ENCODE peak calls at places on chromosomes 5 and 9, in ten cellular contexts. U is right atrium auricular region, Z is adrenal gland, S is thoracic aorta, X is heart left ventricle, N is choroid plexus epithelial cell, H is dorsolateral prefrontal cortex, C is hepatocyte, V is mucosa of descending colon, L is HFF-Myc. F is an unnamed sample.

GRCh38 chr9:129884220-129885017 is 49.2 kb downstream of the USP20 start:
- DNase-seq in U (peak), Z (peak), S (peak), X (peak), N (peak), H (peak), C (peak), V (peak), L (peak), F (peak)

GRCh38 chr5:140175367-140176027 is 509 bp downstream of the CYSTM1 start:
- DNase-seq in U (peak), Z (peak), S (peak), X (peak), N (peak), H (peak), C (peak), V (peak), L (no peak), F (peak)

GRCh38 chr9:135501261-135502167 is 1.0 kb downstream of the MRPS2 start:
- DNase-seq in U (no peak), Z (no peak), S (no peak), X (peak), N (no peak), H (no peak), C (no peak), V (peak), L (no peak), F (peak)

GRCh38 chr9:91312717-91313325 is 48.9 kb downstream of the AUH start:
- DNase-seq in U (no peak), Z (no peak), S (no peak), X (no peak), N (no peak), H (no peak), C (no peak), V (no peak), L (no peak), F (no peak)

GRCh38 chr9:36780186-36780585 is 207.5 kb downstream of the MELK start:
- DNase-seq in U (no peak), Z (no peak), S (no peak), X (no peak), N (no peak), H (peak), C (no peak), V (no peak), L (no peak), F (no peak)

GRCh38 chr9:91037511-91038482 is 236.2 kb downstream of the SYK start:
- DNase-seq in U (peak), Z (peak), S (peak), X (peak), N (peak), H (no peak), C (peak), V (peak), L (peak), F (no peak)

GRCh38 chr5:135135530-135136201 is 101.6 kb upstream of the PITX1 start:
- DNase-seq in U (no peak), Z (no peak), S (no peak), X (no peak), N (no peak), H (no peak), C (no peak), V (peak), L (no peak), F (no peak)

GRCh38 chr9:134358026-134358967 is 32.0 kb downstream of the RXRA start:
- DNase-seq in U (no peak), Z (no peak), S (no peak), X (no peak), N (no peak), H (no peak), C (no peak), V (no peak), L (no peak), F (no peak)

GRCh38 chr5:35854248-35854647 is 2.4 kb upstream of the IL7R start:
- DNase-seq in U (no peak), Z (no peak), S (no peak), X (no peak), N (no peak), H (no peak), C (no peak), V (no peak), L (no peak), F (no peak)

GRCh38 chr5:510521-510920 is 13.7 kb downstream of the SLC9A3 start:
- DNase-seq in U (no peak), Z (no peak), S (no peak), X (no peak), N (no peak), H (no peak), C (no peak), V (no peak), L (no peak), F (no peak)

GRCh38 chr5:958701-959571 is 49.7 kb upstream of the NKD2 start:
- DNase-seq in U (peak), Z (peak), S (no peak), X (no peak), N (no peak), H (no peak), C (no peak), V (no peak), L (no peak), F (no peak)

GRCh38 chr9:71249729-71250317 is 128.4 kb upstream of the TRPM3 start:
- DNase-seq in U (no peak), Z (peak), S (no peak), X (no peak), N (peak), H (peak), C (peak), V (no peak), L (peak), F (peak)

DNA sequence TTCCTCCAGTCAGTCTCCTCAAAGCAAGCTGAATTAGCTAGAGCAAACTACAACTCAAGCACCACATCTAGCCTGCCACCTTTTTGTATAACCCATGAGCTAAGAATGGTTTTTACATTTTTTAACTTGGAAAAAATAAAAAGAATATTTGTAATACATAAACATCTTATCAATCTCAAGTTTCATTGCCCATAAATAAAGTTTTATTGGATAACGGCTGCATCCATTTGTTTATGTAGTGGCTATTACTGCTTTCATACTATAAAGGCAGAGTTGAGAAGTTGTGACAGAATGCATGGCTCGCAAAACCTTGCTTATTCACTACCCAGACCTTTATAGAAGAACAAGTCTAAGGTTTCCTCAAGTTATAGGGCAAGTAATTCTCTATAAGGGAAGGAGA is 95.7 kb downstream of the ELAVL2 start:
- DNase-seq in U (no peak), Z (no peak), S (no peak), X (no peak), N (no peak), H (no peak), C (no peak), V (no peak), L (no peak), F (no peak)
- TF ChIP-seq CTCF in U (no peak), Z (no peak), S (no peak), X (no peak), N (no peak), H (no peak), C (no peak), V (no peak), L (no peak), F (no peak)

GRCh38 chr5:114789773-114790402 is 379.8 kb downstream of the TRIM36 start:
- DNase-seq in U (no peak), Z (no peak), S (no peak), X (no peak), N (peak), H (no peak), C (peak), V (no peak), L (no peak), F (peak)
- TF ChIP-seq CTCF in U (no peak), Z (peak), S (no peak), X (peak), N (no peak), H (peak), C (peak), V (no peak), L (no peak), F (peak)

GRCh38 chr5:90387508-90387907 is 22.0 kb downstream of the CETN3 start:
- DNase-seq in U (no peak), Z (no peak), S (no peak), X (no peak), N (no peak), H (no peak), C (no peak), V (no peak), L (no peak), F (no peak)

GRCh38 chr5:90384389-90384788 is 25.2 kb downstream of the CETN3 start:
- DNase-seq in U (no peak), Z (no peak), S (no peak), X (no peak), N (no peak), H (no peak), C (no peak), V (no peak), L (no peak), F (no peak)

GRCh38 chr5:90390326-90390725 is 19.2 kb downstream of the CETN3 start:
- DNase-seq in U (no peak), Z (no peak), S (no peak), X (no peak), N (no peak), H (no peak), C (no peak), V (no peak), L (no peak), F (no peak)

GRCh38 chr5:90383903-90384302 is 25.7 kb downstream of the CETN3 start:
- DNase-seq in U (no peak), Z (no peak), S (no peak), X (no peak), N (no peak), H (no peak), C (no peak), V (no peak), L (no peak), F (no peak)

GRCh38 chr5:90386099-90386710 is 23.4 kb downstream of the CETN3 start:
- DNase-seq in U (no peak), Z (no peak), S (no peak), X (no peak), N (peak), H (no peak), C (peak), V (no peak), L (no peak), F (no peak)
- TF ChIP-seq CTCF in U (peak), Z (peak), S (peak), X (peak), N (peak), H (peak), C (peak), V (no peak), L (peak), F (peak)

GRCh38 chr5:39009981-39010380 is 64.2 kb downstream of the RICTOR start:
- DNase-seq in U (no peak), Z (no peak), S (no peak), X (no peak), N (no peak), H (no peak), C (no peak), V (no peak), L (no peak), F (no peak)

GRCh38 chr5:39006650-39007049 is 67.5 kb downstream of the RICTOR start:
- DNase-seq in U (no peak), Z (no peak), S (no peak), X (no peak), N (no peak), H (no peak), C (no peak), V (no peak), L (no peak), F (no peak)

GRCh38 chr5:39009280-39009679 is 64.9 kb downstream of the RICTOR start:
- DNase-seq in U (no peak), Z (no peak), S (no peak), X (no peak), N (no peak), H (no peak), C (no peak), V (no peak), L (no peak), F (no peak)

GRCh38 chr5:39001683-39002082 is 72.5 kb downstream of the RICTOR start:
- DNase-seq in U (no peak), Z (no peak), S (no peak), X (no peak), N (no peak), H (no peak), C (no peak), V (no peak), L (no peak), F (no peak)

GRCh38 chr5:39005566-39006232 is 68.5 kb downstream of the RICTOR start:
- DNase-seq in U (no peak), Z (no peak), S (no peak), X (no peak), N (peak), H (no peak), C (peak), V (no peak), L (no peak), F (no peak)
- TF ChIP-seq CTCF in U (no peak), Z (peak), S (no peak), X (peak), N (peak), H (peak), C (peak), V (no peak), L (peak), F (peak)

GRCh38 chr9:3329361-3329760 is 196.4 kb downstream of the RFX3 start:
- DNase-seq in U (no peak), Z (no peak), S (no peak), X (no peak), N (peak), H (no peak), C (no peak), V (no peak), L (no peak), F (no peak)

GRCh38 chr9:3330792-3331420 is 194.9 kb downstream of the RFX3 start:
- DNase-seq in U (no peak), Z (no peak), S (no peak), X (no peak), N (peak), H (no peak), C (no peak), V (no peak), L (no peak), F (no peak)

GRCh38 chr9:3332802-3333201 is 193.0 kb downstream of the RFX3 start:
- DNase-seq in U (no peak), Z (no peak), S (no peak), X (no peak), N (no peak), H (no peak), C (no peak), V (no peak), L (no peak), F (no peak)

GRCh38 chr9:3336951-3337350 is 188.8 kb downstream of the RFX3 start:
- DNase-seq in U (no peak), Z (no peak), S (no peak), X (no peak), N (no peak), H (no peak), C (no peak), V (no peak), L (no peak), F (no peak)

GRCh38 chr9:3331801-3332200 is 194.0 kb downstream of the RFX3 start:
- DNase-seq in U (no peak), Z (no peak), S (no peak), X (no peak), N (peak), H (no peak), C (peak), V (no peak), L (no peak), F (no peak)
- TF ChIP-seq CTCF in U (no peak), Z (peak), S (no peak), X (peak), N (peak), H (no peak), C (peak), V (no peak), L (peak), F (peak)

GRCh38 chr5:41778410-41778809 is 91.8 kb downstream of the OXCT1 start:
- DNase-seq in U (no peak), Z (no peak), S (no peak), X (no peak), N (no peak), H (no peak), C (no peak), V (no peak), L (no peak), F (no peak)
- TF ChIP-seq CTCF in U (no peak), Z (no peak), S (no peak), X (no peak), N (no peak), H (no peak), C (no peak), V (no peak), L (no peak), F (no peak)

GRCh38 chr9:912776-913175 is 63.7 kb upstream of the DMRT3 start:
- DNase-seq in U (no peak), Z (no peak), S (no peak), X (no peak), N (no peak), H (no peak), C (no peak), V (no peak), L (no peak), F (no peak)

GRCh38 chr9:908806-909205 is 67.3 kb downstream of the DMRT1 start:
- DNase-seq in U (no peak), Z (no peak), S (no peak), X (no peak), N (no peak), H (no peak), C (no peak), V (no peak), L (no peak), F (no peak)

DNA sequence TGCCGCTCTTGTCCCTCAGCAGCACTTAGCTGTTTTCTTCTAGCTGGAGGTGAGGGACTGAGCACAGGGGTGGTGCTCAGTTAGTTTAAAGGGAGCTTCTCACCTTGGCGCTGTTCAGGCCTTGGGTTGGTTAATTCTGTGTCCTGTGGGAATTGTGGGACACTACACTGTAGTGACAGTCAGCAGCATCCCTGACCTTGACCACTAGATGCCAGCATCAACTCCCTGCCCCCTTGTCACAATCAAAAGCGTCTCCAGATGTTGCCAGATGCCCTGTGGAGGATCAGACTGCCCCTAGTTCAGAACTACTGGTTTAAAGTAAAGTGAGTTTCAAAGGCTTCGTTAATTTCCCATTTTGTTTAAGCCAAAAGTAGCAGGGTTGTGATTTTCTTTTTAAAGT is 65.5 kb upstream of the DMRT3 start:
- DNase-seq in U (no peak), Z (no peak), S (no peak), X (no peak), N (no peak), H (no peak), C (no peak), V (no peak), L (no peak), F (no peak)
- TF ChIP-seq CTCF in U (no peak), Z (no peak), S (no peak), X (no peak), N (no peak), H (no peak), C (no peak), V (no peak), L (no peak), F (no peak)

GRCh38 chr5:37723147-37723961 is 116.5 kb downstream of the GDNF start:
- DNase-seq in U (no peak), Z (no peak), S (no peak), X (no peak), N (peak), H (no peak), C (no peak), V (no peak), L (no peak), F (no peak)
- TF ChIP-seq CTCF in U (no peak), Z (no peak), S (no peak), X (peak), N (peak), H (peak), C (no peak), V (no peak), L (peak), F (peak)

GRCh38 chr5:123537845-123538244 is 25.9 kb downstream of the CSNK1G3 start:
- DNase-seq in U (no peak), Z (no peak), S (no peak), X (no peak), N (no peak), H (no peak), C (no peak), V (no peak), L (no peak), F (no peak)

GRCh38 chr5:123537256-123537655 is 25.3 kb downstream of the CSNK1G3 start:
- DNase-seq in U (no peak), Z (no peak), S (no peak), X (no peak), N (no peak), H (no peak), C (no peak), V (no peak), L (no peak), F (no peak)

GRCh38 chr5:123540534-123540933 is 28.6 kb downstream of the CSNK1G3 start:
- DNase-seq in U (no peak), Z (no peak), S (no peak), X (no peak), N (no peak), H (no peak), C (no peak), V (no peak), L (no peak), F (no peak)

GRCh38 chr5:123535648-123536047 is 23.7 kb downstream of the CSNK1G3 start:
- DNase-seq in U (no peak), Z (no peak), S (no peak), X (no peak), N (no peak), H (no peak), C (no peak), V (no peak), L (no peak), F (no peak)

DNA sequence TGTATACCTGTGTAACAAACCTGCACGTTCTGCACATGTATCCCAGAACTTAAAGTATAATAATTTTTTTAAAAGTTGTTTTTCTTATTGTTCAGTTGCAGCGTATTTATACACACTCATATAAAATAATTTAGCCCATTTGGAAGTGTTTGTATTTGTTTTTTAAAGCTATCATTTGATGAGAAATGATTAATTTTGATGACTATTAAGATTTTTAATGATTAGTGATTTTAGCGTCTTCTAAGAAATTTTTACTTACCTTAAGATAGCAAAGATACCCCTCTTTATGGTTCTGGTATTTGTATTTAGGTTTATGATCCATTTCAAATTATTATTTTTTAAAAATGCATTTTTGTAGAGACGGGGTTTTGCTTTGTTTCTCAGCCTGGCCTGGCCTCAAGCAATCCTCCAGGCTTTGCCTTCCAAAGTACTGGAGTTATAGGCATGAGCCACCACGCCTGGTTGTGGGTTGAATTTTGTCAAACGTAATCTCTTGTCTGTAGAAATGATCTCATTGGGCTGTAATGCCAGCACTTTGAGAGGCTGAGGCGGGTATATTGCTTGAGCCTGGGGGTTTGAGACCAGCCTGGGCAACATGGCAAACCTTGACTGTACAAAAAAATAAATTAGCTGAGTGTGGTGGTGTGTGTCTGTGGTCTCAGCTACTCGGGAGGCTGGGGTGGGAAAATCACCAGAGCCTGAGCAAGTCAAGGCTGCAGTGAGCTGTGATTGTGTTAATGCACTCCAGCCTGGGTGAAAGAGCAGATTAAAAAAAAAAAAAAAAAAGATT is 26.9 kb downstream of the CSNK1G3 start:
- DNase-seq in U (no peak), Z (no peak), S (no peak), X (no peak), N (no peak), H (no peak), C (no peak), V (no peak), L (no peak), F (no peak)
- TF ChIP-seq CTCF in U (no peak), Z (no peak), S (no peak), X (no peak), N (no peak), H (no peak), C (no peak), V (no peak), L (no peak), F (no peak)

DNA sequence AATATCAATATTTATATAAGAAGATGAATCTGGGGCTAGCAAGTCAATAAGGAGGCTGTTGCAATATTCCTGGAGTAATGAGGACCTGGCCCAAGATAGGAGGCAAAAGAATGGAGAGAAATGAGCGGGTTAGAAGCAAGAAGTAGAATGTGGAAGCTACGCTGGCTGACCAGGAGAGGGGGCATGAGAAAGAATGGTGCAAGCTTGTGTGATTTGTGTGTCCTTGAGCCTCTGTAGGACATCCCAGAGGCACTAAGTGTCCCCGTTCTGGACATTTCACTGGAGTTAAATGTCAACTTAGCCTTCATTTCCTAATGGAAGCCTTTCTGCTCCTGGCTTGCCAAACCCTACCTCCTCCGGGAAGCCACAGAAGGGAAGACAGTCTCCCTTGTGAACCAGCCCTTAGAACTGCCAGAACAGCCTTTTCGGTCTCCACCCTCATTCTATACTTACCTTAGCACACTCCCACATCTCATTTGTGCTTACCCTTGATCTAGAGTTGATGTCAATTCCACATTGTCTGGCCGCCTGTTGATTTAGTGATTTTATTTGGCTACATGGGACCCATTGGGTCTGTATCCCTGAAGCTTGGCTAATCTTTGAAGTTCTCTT is 6.7 kb upstream of the PDE6A start:
- DNase-seq in U (no peak), Z (no peak), S (no peak), X (no peak), N (no peak), H (no peak), C (no peak), V (no peak), L (no peak), F (no peak)
- TF ChIP-seq CTCF in U (no peak), Z (no peak), S (no peak), X (no peak), N (peak), H (no peak), C (no peak), V (no peak), L (no peak), F (no peak)

F was measured in GM10248.